ENCODE peak calls at places on chromosomes 13 and 19, in five cellular contexts. One of them, this sample, is unnamed.
A peak's percentile ranks its signal among the peaks of the same experiment; 100 is the strongest.

GRCh38 chr19:55643003-55643732 is at the start of gene ZNF581:
- DNase-seq in neuronal stem cell: peak; percentile 73
- DNase-seq in IMR-90: peak; percentile 78
- DNase-seq in H9: peak; percentile 71
- DNase-seq in mesenchymal stem cell: peak; percentile 88
- DNase-seq in this sample: peak; percentile 87

GRCh38 chr13:24271611-24272451 is 37.5 kb upstream of the C1QTNF9 start:
- DNase-seq in neuronal stem cell: no peak
- DNase-seq in IMR-90: peak; percentile 76
- DNase-seq in H9: no peak
- DNase-seq in mesenchymal stem cell: peak; percentile 68
- DNase-seq in this sample: no peak

GRCh38 chr13:78971355-78971754 is 312.4 kb upstream of the OBI1 start:
- DNase-seq in neuronal stem cell: no peak
- DNase-seq in IMR-90: no peak
- DNase-seq in H9: no peak
- DNase-seq in mesenchymal stem cell: no peak
- DNase-seq in this sample: no peak

GRCh38 chr19:17243854-17244617 is 1.7 kb downstream of the NR2F6 start:
- DNase-seq in neuronal stem cell: no peak
- DNase-seq in IMR-90: peak; percentile 20
- DNase-seq in H9: peak; percentile 59
- DNase-seq in mesenchymal stem cell: peak; percentile 54
- DNase-seq in this sample: peak; percentile 79

GRCh38 chr19:7293795-7294570 is at the start of gene INSR:
- DNase-seq in neuronal stem cell: peak; percentile 78
- DNase-seq in IMR-90: peak; percentile 84
- DNase-seq in H9: peak; percentile 88
- DNase-seq in mesenchymal stem cell: peak; percentile 90
- DNase-seq in this sample: peak; percentile 90

GRCh38 chr19:11942843-11943108 is 17.9 kb downstream of the ZNF700 start:
- DNase-seq in neuronal stem cell: no peak
- DNase-seq in IMR-90: no peak
- DNase-seq in H9: no peak
- DNase-seq in mesenchymal stem cell: no peak
- DNase-seq in this sample: peak; percentile 29

GRCh38 chr13:53694814-53695533 is 666.4 kb downstream of the OLFM4 start:
- DNase-seq in neuronal stem cell: no peak
- DNase-seq in IMR-90: no peak
- DNase-seq in H9: peak; percentile 28
- DNase-seq in mesenchymal stem cell: no peak
- DNase-seq in this sample: peak; percentile 44

GRCh38 chr13:107202371-107203023 is 634.6 kb upstream of the ARGLU1 start:
- DNase-seq in neuronal stem cell: no peak
- DNase-seq in IMR-90: peak; percentile 61
- DNase-seq in H9: no peak
- DNase-seq in mesenchymal stem cell: peak; percentile 79
- DNase-seq in this sample: no peak

GRCh38 chr19:4986056-4986455 is 17.1 kb downstream of the KDM4B start:
- DNase-seq in neuronal stem cell: no peak
- DNase-seq in IMR-90: no peak
- DNase-seq in H9: no peak
- DNase-seq in mesenchymal stem cell: no peak
- DNase-seq in this sample: no peak

GRCh38 chr13:105918842-105919741 is 616.4 kb downstream of the EFNB2 start:
- DNase-seq in neuronal stem cell: no peak
- DNase-seq in IMR-90: peak; percentile 82
- DNase-seq in H9: peak; percentile 51
- DNase-seq in mesenchymal stem cell: peak; percentile 86
- DNase-seq in this sample: peak; percentile 90

GRCh38 chr19:40662925-40663711 is 27.3 kb downstream of the NUMBL start:
- DNase-seq in neuronal stem cell: peak; percentile 89
- DNase-seq in IMR-90: peak; percentile 84
- DNase-seq in H9: peak; percentile 88
- DNase-seq in mesenchymal stem cell: peak; percentile 86
- DNase-seq in this sample: peak; percentile 87

GRCh38 chr13:46166947-46167610 is 14.9 kb downstream of the LCP1 start:
- DNase-seq in neuronal stem cell: no peak
- DNase-seq in IMR-90: no peak
- DNase-seq in H9: no peak
- DNase-seq in mesenchymal stem cell: no peak
- DNase-seq in this sample: peak; percentile 29

GRCh38 chr13:46166221-46166584 is 15.8 kb downstream of the LCP1 start:
- DNase-seq in neuronal stem cell: no peak
- DNase-seq in IMR-90: no peak
- DNase-seq in H9: no peak
- DNase-seq in mesenchymal stem cell: no peak
- DNase-seq in this sample: no peak

GRCh38 chr13:46164661-46165060 is 17.3 kb downstream of the LCP1 start:
- DNase-seq in neuronal stem cell: no peak
- DNase-seq in IMR-90: no peak
- DNase-seq in H9: no peak
- DNase-seq in mesenchymal stem cell: no peak
- DNase-seq in this sample: no peak

GRCh38 chr13:46168341-46168740 is 13.6 kb downstream of the LCP1 start:
- DNase-seq in neuronal stem cell: no peak
- DNase-seq in IMR-90: no peak
- DNase-seq in H9: no peak
- DNase-seq in mesenchymal stem cell: peak; percentile 48
- DNase-seq in this sample: no peak

GRCh38 chr13:46165485-46166220 is 16.3 kb downstream of the LCP1 start:
- DNase-seq in neuronal stem cell: no peak
- DNase-seq in IMR-90: no peak
- DNase-seq in H9: no peak
- DNase-seq in mesenchymal stem cell: no peak
- DNase-seq in this sample: no peak
- H3K4ac ChIP-seq in neuronal stem cell: no peak overlapping the region
- H3K4ac ChIP-seq in IMR-90: no peak overlapping the region
- H3K4ac ChIP-seq in H9: no peak overlapping the region
- H3K4ac ChIP-seq in mesenchymal stem cell: no peak overlapping the region
- H3K4ac ChIP-seq in this sample: no peak overlapping the region

DNA sequence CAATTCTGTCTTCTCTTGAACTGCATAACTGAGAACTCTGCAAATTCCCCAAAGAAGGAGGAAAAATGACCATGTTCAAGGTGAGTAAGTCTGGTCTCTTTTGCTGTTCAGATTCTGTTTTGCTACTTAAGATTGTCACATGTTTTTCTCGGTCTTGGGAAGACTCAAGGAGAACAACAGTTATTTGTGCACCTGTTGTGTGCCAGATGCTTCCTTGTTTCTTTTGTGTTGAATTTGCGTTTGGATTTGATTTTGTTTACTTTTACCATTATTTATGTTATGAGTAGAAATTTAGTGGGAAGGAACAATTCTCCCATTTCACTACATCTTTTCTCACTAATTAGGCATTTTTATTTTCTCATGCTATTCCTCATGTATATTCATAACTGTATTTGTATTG is 4.4 kb downstream of the ZNF284 start:
- DNase-seq in neuronal stem cell: no peak
- DNase-seq in IMR-90: no peak
- DNase-seq in H9: no peak
- DNase-seq in mesenchymal stem cell: no peak
- DNase-seq in this sample: no peak
- H3K18ac ChIP-seq in neuronal stem cell: no peak overlapping the region
- H3K18ac ChIP-seq in IMR-90: no peak overlapping the region
- H3K18ac ChIP-seq in H9: no peak overlapping the region
- H3K18ac ChIP-seq in mesenchymal stem cell: no peak overlapping the region
- H3K18ac ChIP-seq in this sample: no peak overlapping the region

GRCh38 chr13:37443538-37443937 is 155.0 kb downstream of the POSTN start:
- DNase-seq in neuronal stem cell: no peak
- DNase-seq in IMR-90: peak; percentile 90
- DNase-seq in H9: no peak
- DNase-seq in mesenchymal stem cell: peak; percentile 68
- DNase-seq in this sample: no peak
- H3K4ac ChIP-seq in neuronal stem cell: no peak overlapping the region
- H3K4ac ChIP-seq in IMR-90: peak overlapping the region; percentile 13
- H3K4ac ChIP-seq in H9: no peak overlapping the region
- H3K4ac ChIP-seq in mesenchymal stem cell: peak overlapping the region; percentile 61
- H3K4ac ChIP-seq in this sample: no peak overlapping the region

GRCh38 chr19:53664760-53665159 is 33.0 kb downstream of the DPRX start:
- DNase-seq in neuronal stem cell: no peak
- DNase-seq in IMR-90: no peak
- DNase-seq in H9: peak; percentile 46
- DNase-seq in mesenchymal stem cell: no peak
- DNase-seq in this sample: no peak
- H3K18ac ChIP-seq in neuronal stem cell: no peak overlapping the region
- H3K18ac ChIP-seq in IMR-90: no peak overlapping the region
- H3K18ac ChIP-seq in H9: no peak overlapping the region
- H3K18ac ChIP-seq in mesenchymal stem cell: no peak overlapping the region
- H3K18ac ChIP-seq in this sample: no peak overlapping the region

DNA sequence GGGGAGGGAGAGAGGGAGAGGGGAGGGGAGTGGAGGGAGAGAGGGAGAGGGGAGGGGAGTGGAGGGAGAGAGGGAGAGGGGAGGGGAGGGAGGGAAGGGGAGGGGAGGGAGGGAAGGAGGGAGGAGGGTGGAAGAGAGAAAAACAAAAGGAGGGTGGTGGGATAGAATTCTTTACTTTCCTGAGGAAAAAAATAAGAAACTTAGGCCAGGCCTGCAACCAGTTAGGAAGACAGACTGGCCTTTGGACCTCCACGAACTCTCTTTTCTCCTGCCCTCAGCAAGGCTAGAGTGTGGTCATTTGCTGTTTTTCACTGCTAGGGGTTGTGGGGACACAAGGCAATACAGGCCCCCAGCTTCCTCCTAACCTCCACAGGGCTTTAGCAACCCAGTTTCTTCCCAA is 4.2 kb downstream of the CCDC8 start:
- DNase-seq in neuronal stem cell: no peak
- DNase-seq in IMR-90: no peak
- DNase-seq in H9: no peak
- DNase-seq in mesenchymal stem cell: no peak
- DNase-seq in this sample: no peak
- H3K4ac ChIP-seq in neuronal stem cell: no peak overlapping the region
- H3K4ac ChIP-seq in IMR-90: no peak overlapping the region
- H3K4ac ChIP-seq in H9: no peak overlapping the region
- H3K4ac ChIP-seq in mesenchymal stem cell: no peak overlapping the region
- H3K4ac ChIP-seq in this sample: no peak overlapping the region